ENCODE peak calls at places on chromosomes 3 and 15, in six cellular contexts. H is SK-N-SH, I is endothelial cell of umbilical vein, S is GM23338, T is breast epithelium, V is Panc1. R is an unnamed sample. For H3K4me1, the result is how much of the 10 kb centered on the place peaks cover.

GRCh38 chr3:30578479-30578878 is 27.9 kb upstream of the TGFBR2 start:
- DNase-seq in H (no peak), S (no peak), V (no peak), I (no peak), T (no peak), R (peak)

GRCh38 chr3:10910367-10910766 is 82.2 kb upstream of the SLC6A1 start:
- DNase-seq in V (no peak), S (no peak), T (no peak), I (no peak), H (no peak), R (no peak)

GRCh38 chr3:129058441-129059194 is 2.0 kb upstream of the GP9 start:
- DNase-seq in H (no peak), S (peak), T (no peak), V (no peak), I (no peak), R (no peak)

GRCh38 chr3:126517291-126517951 is at the start of gene UROC1:
- DNase-seq in H (no peak), V (no peak), I (no peak), S (no peak), T (no peak), R (peak)

GRCh38 chr3:23934253-23934652 is 10.8 kb upstream of the NR1D2 start:
- DNase-seq in S (no peak), I (no peak), H (no peak), V (no peak), T (no peak), R (no peak)

GRCh38 chr3:102079809-102080197 is 230.5 kb downstream of the NFKBIZ start:
- DNase-seq in V (no peak), S (no peak), H (no peak), T (no peak), I (no peak), R (no peak)

GRCh38 chr3:12423918-12424634 is 60.2 kb upstream of the TSEN2 start:
- DNase-seq in S (no peak), I (peak), T (no peak), H (peak), V (no peak), R (no peak)

GRCh38 chr3:111143-112069 is 85.2 kb upstream of the CHL1 start:
- DNase-seq in T (no peak), S (no peak), I (no peak), H (no peak), V (no peak), R (peak)

GRCh38 chr3:108391917-108392585 is 95.7 kb downstream of the HHLA2 start:
- DNase-seq in V (no peak), I (no peak), H (no peak), S (no peak), T (no peak), R (no peak)

GRCh38 chr15:90698629-90699028 is 18.5 kb upstream of the BLM start:
- DNase-seq in H (no peak), I (no peak), T (no peak), V (no peak), S (no peak), R (no peak)

GRCh38 chr3:64203969-64204632 is 21.2 kb downstream of the PRICKLE2 start:
- DNase-seq in S (no peak), H (no peak), I (no peak), T (no peak), V (no peak), R (no peak)

GRCh38 chr3:40593351-40593750 is 68.6 kb downstream of the ZNF621 start:
- DNase-seq in I (no peak), T (no peak), H (no peak), V (no peak), S (no peak), R (no peak)

GRCh38 chr3:143277531-143277930 is 158.0 kb downstream of the CHST2 start:
- DNase-seq in S (no peak), V (no peak), I (no peak), H (no peak), T (no peak), R (no peak)

GRCh38 chr3:170132335-170132734 is 49.2 kb downstream of the PHC3 start:
- DNase-seq in T (no peak), I (no peak), S (no peak), V (no peak), H (no peak), R (no peak)

GRCh38 chr15:59296181-59296617 is 76.5 kb downstream of the MYO1E start:
- DNase-seq in T (no peak), S (no peak), I (peak), V (no peak), H (no peak), R (no peak)

GRCh38 chr3:161770532-161771386 is 274.2 kb downstream of the OTOL1 start:
- DNase-seq in T (no peak), V (no peak), H (no peak), I (no peak), S (no peak), R (no peak)

GRCh38 chr15:82139823-82140268 is 94.0 kb upstream of the MEX3B start:
- DNase-seq in V (no peak), I (peak), T (no peak), S (peak), H (peak), R (no peak)

GRCh38 chr3:186152889-186153292 is 44.0 kb upstream of the ETV5 start:
- DNase-seq in S (no peak), H (no peak), T (no peak), I (no peak), V (no peak), R (no peak)

GRCh38 chr3:185995352-185995751 is 57.5 kb upstream of the TRA2B start:
- DNase-seq in H (no peak), I (no peak), V (no peak), T (no peak), S (no peak), R (no peak)

GRCh38 chr3:21185816-21186314 is 565.1 kb downstream of the ZNF385D start:
- DNase-seq in T (no peak), V (no peak), S (no peak), H (no peak), I (no peak), R (no peak)

GRCh38 chr15:68483165-68483564 is 51.2 kb upstream of the ITGA11 start:
- DNase-seq in I (no peak), V (no peak), S (no peak), T (no peak), H (no peak), R (no peak)

GRCh38 chr3:124886168-124887051 is 755 bp downstream of the ITGB5 start:
- DNase-seq in I (peak), V (no peak), S (peak), T (peak), H (peak), R (peak)

GRCh38 chr3:132342183-132342582 is 25.0 kb downstream of the ACP3 start:
- DNase-seq in I (no peak), T (no peak), H (no peak), V (no peak), S (peak), R (no peak)

GRCh38 chr3:195877767-195878423 is 30.5 kb downstream of the TNK2 start:
- DNase-seq in S (no peak), V (no peak), I (no peak), H (no peak), T (no peak), R (no peak)

GRCh38 chr3:96803860-96804259 is 10.5 kb upstream of the EPHA6 start:
- DNase-seq in H (no peak), I (no peak), T (no peak), S (peak), V (no peak), R (no peak)

GRCh38 chr3:141056716-141057115 is 5.6 kb downstream of the SPSB4 start:
- DNase-seq in S (no peak), T (no peak), I (no peak), H (no peak), V (no peak), R (no peak)

GRCh38 chr3:12956316-12956660 is 114.9 kb upstream of the RPL32 start:
- DNase-seq in V (no peak), H (no peak), I (no peak), S (no peak), T (no peak), R (no peak)

GRCh38 chr3:194879991-194880939 is 194.6 kb downstream of the FAM43A start:
- DNase-seq in T (no peak), V (no peak), S (no peak), H (peak), I (peak), R (no peak)

GRCh38 chr15:50879016-50879415 is 29.5 kb upstream of the AP4E1 start:
- DNase-seq in V (no peak), I (no peak), H (no peak), T (no peak), S (no peak), R (no peak)

GRCh38 chr3:70726096-70726745 is 413.8 kb upstream of the MDFIC2 start:
- DNase-seq in H (no peak), I (no peak), S (no peak), V (no peak), T (no peak), R (no peak)

GRCh38 chr15:99408236-99409096 is 157.2 kb downstream of the LRRC28 start:
- DNase-seq in I (no peak), H (peak), S (no peak), T (no peak), V (no peak), R (no peak)

GRCh38 chr3:129694228-129694627 is 87.8 kb upstream of the PLXND1 start:
- DNase-seq in H (no peak), V (no peak), I (no peak), S (peak), T (no peak), R (no peak)

GRCh38 chr3:122111974-122112373 is 56.8 kb downstream of the CD86 start:
- DNase-seq in H (no peak), I (no peak), V (no peak), S (no peak), T (no peak), R (no peak)

GRCh38 chr3:6132684-6133432 is 728.1 kb upstream of the GRM7 start:
- DNase-seq in T (no peak), V (no peak), I (no peak), H (no peak), S (no peak), R (no peak)

GRCh38 chr3:185583925-185584324 is 2.2 kb upstream of the SENP2 start:
- DNase-seq in H (no peak), T (no peak), I (no peak), V (no peak), S (peak), R (no peak)

GRCh38 chr3:99315896-99316295 is 322.5 kb upstream of the COL8A1 start:
- DNase-seq in S (no peak), T (no peak), V (no peak), H (no peak), I (no peak), R (no peak)

DNA sequence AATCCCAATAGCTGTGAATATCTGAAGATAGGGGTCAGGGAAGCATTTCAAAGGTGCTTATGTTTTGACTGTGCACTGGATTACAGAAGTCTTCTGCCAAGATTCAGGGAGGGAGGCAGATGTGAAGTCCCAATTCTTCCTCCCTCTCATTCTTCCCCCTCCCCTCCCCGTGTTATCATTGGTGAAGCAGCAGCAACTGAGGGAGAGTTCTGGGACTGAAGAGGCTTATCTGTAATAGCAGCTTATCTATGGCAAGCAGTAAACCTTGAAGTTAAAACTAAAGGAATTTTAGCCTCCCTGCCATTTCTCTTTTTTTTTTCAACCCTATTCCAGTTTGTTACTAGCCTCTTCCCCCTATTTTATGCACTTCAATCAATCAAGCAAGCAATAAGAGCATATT is 597.8 kb downstream of the IGSF11 start:
- DNase-seq in I (no peak), S (no peak), V (no peak), T (no peak), H (peak), R (no peak)
- TF ChIP-seq POLR2AphosphoS5 in I (no peak), S (no peak), V (no peak), T (no peak), H (no peak), R (no peak)

GRCh38 chr15:101063891-101064794 is 145.0 kb downstream of the LRRK1 start:
- DNase-seq in S (no peak), T (no peak), V (no peak), H (peak), I (no peak), R (peak)

GRCh38 chr15:101066501-101067408 is 147.6 kb downstream of the LRRK1 start:
- DNase-seq in S (no peak), I (no peak), H (no peak), T (no peak), V (no peak), R (no peak)

GRCh38 chr15:101064795-101065569 is 145.8 kb downstream of the LRRK1 start:
- DNase-seq in S (no peak), I (no peak), T (no peak), H (no peak), V (no peak), R (peak)

GRCh38 chr15:101067660-101068522 is 148.7 kb downstream of the LRRK1 start:
- DNase-seq in H (no peak), V (no peak), T (no peak), S (no peak), I (no peak), R (no peak)

DNA sequence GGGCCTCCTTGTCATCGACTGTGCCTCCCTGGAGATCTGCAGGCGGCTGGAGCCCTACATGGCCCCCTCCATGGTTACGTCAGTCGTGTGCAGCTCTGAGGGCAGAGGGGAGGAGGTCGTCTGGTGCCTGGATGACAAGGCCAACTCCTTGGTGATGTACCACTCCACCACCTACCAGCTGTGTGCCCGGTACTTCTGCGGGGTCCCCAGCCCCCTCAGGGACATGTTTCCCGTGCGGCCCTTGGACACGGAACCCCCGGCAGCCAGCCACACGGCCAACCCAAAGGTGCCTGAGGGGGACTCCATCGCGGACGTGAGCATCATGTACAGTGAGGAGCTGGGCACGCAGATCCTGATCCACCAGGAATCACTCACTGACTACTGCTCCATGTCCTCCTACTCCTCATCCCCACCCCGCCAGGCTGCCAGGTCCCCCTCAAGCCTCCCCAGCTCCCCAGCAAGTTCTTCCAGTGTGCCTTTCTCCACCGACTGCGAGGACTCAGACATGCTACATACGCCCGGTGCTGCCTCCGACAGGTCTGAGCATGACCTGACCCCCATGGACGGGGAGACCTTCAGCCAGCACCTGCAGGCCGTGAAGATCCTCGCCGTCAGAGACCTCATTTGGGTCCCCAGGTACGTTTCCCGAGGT is 146.5 kb downstream of the LRRK1 start:
- DNase-seq in S (no peak), T (no peak), H (no peak), I (no peak), V (no peak), R (peak)
- H3K4me1 ChIP-seq in S (under half), T (under half), H (under half), I (under half), V (under half), R (under half)

GRCh38 chr3:150370129-150370602 is 37.9 kb upstream of the TSC22D2 start:
- DNase-seq in I (peak), V (peak), H (no peak), T (no peak), S (peak), R (peak)
- H3K27ac ChIP-seq in I (peak), V (peak), H (peak), T (peak), S (peak), R (peak)

GRCh38 chr3:48429416-48430358 is at the start of gene PLXNB1:
- DNase-seq in T (peak), I (peak), H (peak), V (no peak), S (peak), R (peak)

GRCh38 chr3:48428088-48428862 is 1.6 kb downstream of the PLXNB1 start:
- DNase-seq in T (no peak), S (peak), H (no peak), V (no peak), I (no peak), R (peak)

GRCh38 chr3:48427630-48427962 is 2.3 kb downstream of the PLXNB1 start:
- DNase-seq in T (no peak), V (no peak), S (no peak), H (no peak), I (no peak), R (no peak)

GRCh38 chr3:48430359-48431101 is 644 bp upstream of the PLXNB1 start:
- DNase-seq in V (no peak), I (no peak), S (no peak), T (no peak), H (no peak), R (peak)

GRCh38 chr3:48428863-48429415 is 947 bp downstream of the PLXNB1 start:
- DNase-seq in T (no peak), H (peak), I (peak), S (peak), V (no peak), R (peak)
- TF ChIP-seq POLR2AphosphoS5 in T (no peak), H (peak), I (peak), S (peak), V (no peak), R (peak)

DNA sequence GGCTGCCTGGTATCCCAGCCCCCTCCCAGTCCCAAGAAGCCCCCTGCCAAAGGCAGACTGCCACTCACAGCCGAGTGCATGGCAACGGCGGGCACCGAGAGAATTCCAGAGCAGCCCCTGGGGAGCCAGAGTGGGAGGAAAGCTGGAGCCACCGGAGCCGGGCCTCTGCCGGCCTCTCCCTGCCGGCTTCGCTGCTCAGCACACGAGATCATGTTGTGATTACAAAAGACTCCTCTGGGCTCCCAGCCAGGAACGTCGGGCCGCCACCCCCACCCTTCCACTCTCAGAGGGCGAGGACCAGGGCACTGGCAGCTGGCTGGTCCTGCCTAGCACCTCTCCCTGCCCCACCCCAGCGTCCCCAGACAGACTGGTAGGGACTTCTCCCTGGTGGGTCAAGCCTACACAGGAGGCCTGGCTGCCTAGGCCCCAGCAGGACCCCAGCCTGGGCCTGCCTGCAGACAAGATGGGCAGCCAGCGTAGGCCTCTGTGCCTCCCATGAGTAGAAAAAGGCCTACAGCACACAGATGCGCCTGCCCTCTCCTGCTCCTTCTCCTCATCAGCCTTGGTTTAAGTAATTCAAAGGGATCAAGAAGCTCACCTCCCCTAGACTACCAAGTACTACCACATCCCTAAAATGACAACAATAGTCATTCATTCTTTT is at the start of gene CCDC9B:
- DNase-seq in S (no peak), I (peak), V (no peak), H (peak), T (peak), R (peak)
- H3K4me1 ChIP-seq in S (under half), I (half or more), V (half or more), H (half or more), T (under half), R (half or more)

DNA sequence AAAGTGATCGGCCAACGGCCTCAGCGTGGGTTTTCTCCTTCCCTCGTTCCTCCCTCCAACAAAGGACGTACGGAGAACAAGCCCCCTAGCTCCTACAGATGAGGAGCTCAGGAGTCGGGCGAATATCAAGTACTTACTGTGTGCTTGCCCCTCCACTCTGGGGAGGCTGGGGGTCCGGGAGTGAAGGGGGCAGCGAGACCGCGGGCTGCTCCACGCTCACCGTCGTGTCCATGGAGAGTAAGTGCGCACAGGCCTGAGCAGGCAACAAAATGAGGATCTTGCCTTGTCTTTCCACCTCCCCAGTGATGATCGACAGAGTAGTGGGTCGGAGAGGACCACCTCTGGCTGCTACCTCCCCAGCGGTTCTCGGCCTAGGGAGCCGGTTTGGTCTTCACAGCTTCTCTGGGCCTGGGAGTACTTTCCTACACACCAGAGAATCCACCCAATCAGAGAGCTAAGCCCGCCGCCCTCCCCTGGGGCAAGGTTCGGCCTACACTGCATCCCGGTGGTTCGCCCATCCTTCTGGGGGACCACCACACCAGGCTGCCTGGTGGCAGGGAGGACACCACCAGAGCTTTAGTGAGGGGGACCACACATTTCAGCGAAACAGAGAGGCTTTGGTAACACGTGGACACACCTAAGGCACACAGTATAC is 599 bp upstream of the TRANK1 start:
- DNase-seq in S (peak), V (no peak), T (no peak), I (no peak), H (no peak), R (no peak)
- H3K27ac ChIP-seq in S (no peak), V (no peak), T (peak), I (no peak), H (no peak), R (no peak)

GRCh38 chr3:105906834-105907233 is 38.0 kb upstream of the CBLB start:
- DNase-seq in S (no peak), V (no peak), H (no peak), I (peak), T (no peak), R (peak)
- TF ChIP-seq POLR2AphosphoS5 in S (no peak), V (no peak), H (no peak), I (no peak), T (peak), R (peak)

R was measured in sigmoid colon.